ENCODE peak calls at places on chromosomes 5 and 9, in five cellular contexts. One of them, this sample, is unnamed. For H3K9me3, the result is how much of the 10 kb centered on the place peaks cover.

GRCh38 chr5:181204561-181205401 is at the start of gene TRIM7:
- DNase-seq in transverse colon: peak
- DNase-seq in thyroid gland: peak
- DNase-seq in ovary: peak
- DNase-seq in body of pancreas: peak
- DNase-seq in this sample: no peak

GRCh38 chr5:32712463-32713395 is 1.6 kb downstream of the NPR3 start:
- DNase-seq in thyroid gland: peak
- DNase-seq in ovary: no peak
- DNase-seq in body of pancreas: no peak
- DNase-seq in transverse colon: no peak
- DNase-seq in this sample: no peak

GRCh38 chr9:137611623-137612609 is 6.4 kb downstream of the ARRDC1 start:
- DNase-seq in thyroid gland: peak
- DNase-seq in transverse colon: peak
- DNase-seq in body of pancreas: peak
- DNase-seq in ovary: no peak
- DNase-seq in this sample: no peak

GRCh38 chr9:36456480-36457115 is 56.5 kb upstream of the RNF38 start:
- DNase-seq in ovary: no peak
- DNase-seq in thyroid gland: no peak
- DNase-seq in transverse colon: no peak
- DNase-seq in body of pancreas: no peak
- DNase-seq in this sample: no peak

GRCh38 chr5:66769839-66770617 is 173.8 kb downstream of the MAST4 start:
- DNase-seq in transverse colon: peak
- DNase-seq in ovary: peak
- DNase-seq in thyroid gland: no peak
- DNase-seq in body of pancreas: no peak
- DNase-seq in this sample: no peak

GRCh38 chr5:14778789-14779070 is 92.8 kb downstream of the ANKH start:
- DNase-seq in thyroid gland: no peak
- DNase-seq in ovary: no peak
- DNase-seq in transverse colon: no peak
- DNase-seq in body of pancreas: no peak
- DNase-seq in this sample: no peak

GRCh38 chr5:1488882-1489680 is 34.7 kb downstream of the LPCAT1 start:
- DNase-seq in ovary: no peak
- DNase-seq in transverse colon: no peak
- DNase-seq in body of pancreas: no peak
- DNase-seq in thyroid gland: no peak
- DNase-seq in this sample: no peak

GRCh38 chr5:9340095-9340494 is 205.8 kb downstream of the SEMA5A start:
- DNase-seq in body of pancreas: no peak
- DNase-seq in ovary: no peak
- DNase-seq in thyroid gland: no peak
- DNase-seq in transverse colon: no peak
- DNase-seq in this sample: no peak

GRCh38 chr5:136040746-136041415 is 12.1 kb downstream of the TGFBI start:
- DNase-seq in transverse colon: peak
- DNase-seq in body of pancreas: no peak
- DNase-seq in thyroid gland: peak
- DNase-seq in ovary: no peak
- DNase-seq in this sample: no peak

GRCh38 chr5:111551120-111551519 is 38.8 kb upstream of the STARD4 start:
- DNase-seq in ovary: no peak
- DNase-seq in thyroid gland: no peak
- DNase-seq in body of pancreas: no peak
- DNase-seq in transverse colon: no peak
- DNase-seq in this sample: no peak

GRCh38 chr5:90569084-90569483 is 10.5 kb downstream of the ADGRV1 start:
- DNase-seq in transverse colon: no peak
- DNase-seq in thyroid gland: no peak
- DNase-seq in body of pancreas: no peak
- DNase-seq in ovary: no peak
- DNase-seq in this sample: no peak

DNA sequence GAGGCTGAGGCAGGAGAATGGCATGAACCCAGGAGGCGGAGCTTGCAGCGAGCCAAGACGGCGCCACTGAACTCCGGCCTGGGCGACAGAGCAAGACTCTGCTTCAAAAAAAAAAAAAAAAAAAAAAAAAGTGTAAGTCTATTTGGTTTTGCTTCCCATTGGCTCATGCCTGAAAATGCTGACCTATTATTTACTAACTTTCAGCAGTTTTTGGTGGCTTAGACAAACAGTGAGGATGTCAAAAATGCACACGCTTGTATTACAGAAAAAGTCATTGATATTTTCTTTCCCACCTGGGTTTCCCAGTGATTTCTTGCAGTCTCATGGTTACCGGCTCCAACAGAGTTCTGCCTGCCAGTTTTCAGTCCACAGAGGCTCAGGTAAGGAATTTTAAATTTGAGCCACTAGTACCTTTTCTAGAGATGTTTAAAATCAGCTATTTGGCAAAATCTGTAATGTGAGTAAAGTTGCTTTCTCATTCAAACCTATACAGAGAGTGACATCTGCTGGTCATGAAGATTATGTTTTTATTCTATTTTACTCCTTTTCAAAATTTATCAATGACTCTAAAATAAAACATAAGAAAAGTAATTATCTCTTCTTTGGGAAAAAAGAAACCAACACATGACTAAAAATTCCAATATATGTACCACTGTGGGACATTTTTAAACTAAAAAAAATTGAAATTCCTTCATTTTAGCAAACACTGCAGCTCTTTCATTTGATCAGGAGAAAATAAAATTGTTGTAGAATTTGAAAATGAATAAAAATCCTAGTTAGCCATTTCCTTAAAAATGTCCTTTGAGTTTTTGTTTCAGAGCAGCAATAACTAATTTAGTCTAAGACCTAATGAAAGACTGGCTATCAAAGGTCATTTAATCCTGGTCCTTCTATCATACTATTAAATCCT is 8.8 kb downstream of the FAM200C start:
- DNase-seq in body of pancreas: no peak
- DNase-seq in thyroid gland: no peak
- DNase-seq in ovary: no peak
- DNase-seq in transverse colon: no peak
- DNase-seq in this sample: no peak
- TF ChIP-seq CTCF in body of pancreas: peak
- TF ChIP-seq CTCF in thyroid gland: peak
- TF ChIP-seq CTCF in ovary: no peak
- TF ChIP-seq CTCF in transverse colon: peak
- TF ChIP-seq CTCF in this sample: peak

DNA sequence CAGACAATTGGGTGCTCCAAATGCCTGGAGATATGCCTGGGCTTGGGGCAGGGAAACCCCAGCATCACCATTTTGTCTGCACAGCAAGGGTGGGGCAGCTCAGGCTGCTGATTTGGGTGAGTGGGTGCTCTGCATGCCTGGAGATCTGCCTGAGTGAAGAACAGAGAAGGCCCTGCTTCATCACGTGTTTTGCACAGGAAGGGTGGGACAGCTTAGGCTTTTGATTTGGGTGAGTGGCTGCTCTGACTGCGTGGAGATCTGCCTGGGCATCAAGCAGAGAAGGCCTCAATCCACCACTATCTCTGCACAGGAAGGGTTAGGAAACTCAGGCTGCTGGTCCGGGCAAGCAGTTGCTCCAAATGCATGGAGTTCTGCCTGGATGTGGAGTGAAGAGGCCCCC is 660.1 kb downstream of the TLE4 start:
- DNase-seq in transverse colon: no peak
- DNase-seq in body of pancreas: no peak
- DNase-seq in ovary: no peak
- DNase-seq in thyroid gland: no peak
- DNase-seq in this sample: no peak
- H3K9me3 ChIP-seq in transverse colon: under half
- H3K9me3 ChIP-seq in body of pancreas: under half
- H3K9me3 ChIP-seq in ovary: under half
- H3K9me3 ChIP-seq in thyroid gland: under half
- H3K9me3 ChIP-seq in this sample: under half

GRCh38 chr9:113056191-113057106 is at the start of gene ZFP37:
- DNase-seq in transverse colon: peak
- DNase-seq in thyroid gland: peak
- DNase-seq in body of pancreas: peak
- DNase-seq in ovary: peak
- DNase-seq in this sample: peak
- TF ChIP-seq POLR2A in transverse colon: no peak
- TF ChIP-seq POLR2A in thyroid gland: no peak
- TF ChIP-seq POLR2A in body of pancreas: peak
- TF ChIP-seq POLR2A in ovary: peak
- TF ChIP-seq POLR2A in this sample: no peak

GRCh38 chr5:155872801-155873200 is 454.2 kb upstream of the SGCD start:
- DNase-seq in transverse colon: no peak
- DNase-seq in body of pancreas: no peak
- DNase-seq in ovary: no peak
- DNase-seq in thyroid gland: peak
- DNase-seq in this sample: no peak

GRCh38 chr5:155870636-155871035 is 456.3 kb upstream of the SGCD start:
- DNase-seq in body of pancreas: no peak
- DNase-seq in thyroid gland: no peak
- DNase-seq in transverse colon: no peak
- DNase-seq in ovary: no peak
- DNase-seq in this sample: no peak

GRCh38 chr5:155867531-155868088 is 459.4 kb upstream of the SGCD start:
- DNase-seq in ovary: no peak
- DNase-seq in thyroid gland: no peak
- DNase-seq in transverse colon: no peak
- DNase-seq in body of pancreas: no peak
- DNase-seq in this sample: no peak

GRCh38 chr5:155871623-155872022 is 455.3 kb upstream of the SGCD start:
- DNase-seq in thyroid gland: no peak
- DNase-seq in ovary: no peak
- DNase-seq in body of pancreas: no peak
- DNase-seq in transverse colon: no peak
- DNase-seq in this sample: no peak
- TF ChIP-seq CTCF in thyroid gland: no peak
- TF ChIP-seq CTCF in ovary: no peak
- TF ChIP-seq CTCF in body of pancreas: no peak
- TF ChIP-seq CTCF in transverse colon: no peak
- TF ChIP-seq CTCF in this sample: no peak

GRCh38 chr5:83001788-83002381 is 75.3 kb downstream of the TMEM167A start:
- DNase-seq in ovary: no peak
- DNase-seq in body of pancreas: no peak
- DNase-seq in thyroid gland: no peak
- DNase-seq in transverse colon: no peak
- DNase-seq in this sample: no peak
- H3K9me3 ChIP-seq in ovary: under half
- H3K9me3 ChIP-seq in body of pancreas: under half
- H3K9me3 ChIP-seq in thyroid gland: under half
- H3K9me3 ChIP-seq in transverse colon: under half
- H3K9me3 ChIP-seq in this sample: under half

GRCh38 chr9:91131433-91131839 is 230.3 kb downstream of the AUH start:
- DNase-seq in body of pancreas: no peak
- DNase-seq in ovary: peak
- DNase-seq in transverse colon: peak
- DNase-seq in thyroid gland: no peak
- DNase-seq in this sample: no peak
- TF ChIP-seq POLR2A in body of pancreas: no peak
- TF ChIP-seq POLR2A in ovary: no peak
- TF ChIP-seq POLR2A in transverse colon: no peak
- TF ChIP-seq POLR2A in thyroid gland: no peak
- TF ChIP-seq POLR2A in this sample: no peak

DNA sequence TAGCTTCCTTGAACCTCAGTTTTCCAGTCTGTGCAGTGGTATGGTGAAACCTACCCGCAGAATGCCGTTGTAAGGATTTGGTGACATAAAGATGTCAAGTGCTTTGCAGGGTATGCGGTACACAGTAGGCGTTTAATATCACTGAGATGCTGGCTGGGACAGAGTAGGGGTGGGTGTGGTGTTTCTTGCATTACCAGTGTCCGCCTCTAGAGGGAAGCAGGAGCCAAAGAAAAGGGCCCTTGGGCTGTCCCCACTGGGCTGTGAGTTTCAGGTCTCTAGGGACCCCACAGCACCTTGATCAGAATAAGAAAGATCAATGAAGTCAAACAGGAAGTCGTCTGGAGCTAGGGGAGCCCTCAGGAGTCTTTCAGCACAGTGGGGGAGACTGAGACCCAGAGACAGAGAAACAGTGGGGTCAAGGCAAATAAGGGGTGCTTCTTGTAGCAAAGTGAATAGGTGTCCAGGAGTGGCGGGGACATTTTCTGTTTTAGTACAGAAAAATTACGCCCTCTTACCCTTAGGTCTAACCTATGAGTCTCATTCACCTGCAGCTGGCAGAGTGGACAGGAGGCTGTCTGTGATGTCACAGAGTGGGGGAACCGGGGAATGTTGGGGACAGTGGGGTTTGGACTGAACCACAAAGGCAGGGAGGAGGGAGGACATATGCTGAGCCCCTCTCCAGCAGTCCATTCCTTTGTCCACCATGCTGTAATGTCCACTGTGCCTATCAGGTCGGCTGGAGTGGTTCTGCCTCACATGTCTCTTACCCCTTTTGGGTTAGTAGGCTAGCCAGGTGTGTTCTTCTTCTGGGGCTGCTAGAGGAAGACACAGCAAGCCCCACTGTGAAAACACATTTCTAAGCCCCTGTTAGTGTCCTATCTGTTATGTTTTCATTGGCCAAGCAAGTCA is 4.7 kb upstream of the TEX53 start:
- DNase-seq in ovary: peak
- DNase-seq in body of pancreas: peak
- DNase-seq in transverse colon: peak
- DNase-seq in thyroid gland: peak
- DNase-seq in this sample: peak
- TF ChIP-seq CTCF in ovary: peak
- TF ChIP-seq CTCF in body of pancreas: peak
- TF ChIP-seq CTCF in transverse colon: peak
- TF ChIP-seq CTCF in thyroid gland: peak
- TF ChIP-seq CTCF in this sample: peak

DNA sequence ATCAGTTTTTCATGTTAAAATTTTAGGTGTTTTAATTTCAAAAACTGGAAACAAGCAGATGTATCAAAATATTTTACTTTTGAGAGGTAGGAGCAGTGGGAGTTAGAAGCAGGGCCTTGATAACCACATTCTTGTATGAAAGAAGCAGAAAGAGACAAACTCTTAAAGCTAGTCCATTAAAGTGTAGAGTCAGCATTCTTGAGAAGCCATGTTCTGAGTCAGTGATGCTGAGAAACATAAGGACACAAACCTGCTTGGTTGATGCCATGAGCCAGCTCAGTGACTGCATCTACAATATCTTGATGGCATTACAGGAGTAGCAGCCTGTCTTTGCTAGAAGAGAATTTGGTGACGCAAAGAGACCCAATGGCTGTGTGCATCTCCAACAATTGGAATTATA is 826.1 kb upstream of the CTNND2 start:
- DNase-seq in thyroid gland: no peak
- DNase-seq in transverse colon: no peak
- DNase-seq in ovary: no peak
- DNase-seq in body of pancreas: no peak
- DNase-seq in this sample: no peak
- H3K9me3 ChIP-seq in thyroid gland: under half
- H3K9me3 ChIP-seq in transverse colon: under half
- H3K9me3 ChIP-seq in ovary: under half
- H3K9me3 ChIP-seq in body of pancreas: under half
- H3K9me3 ChIP-seq in this sample: under half

This sample was measured in testis.